ENCODE peak calls at places on chromosomes 13 and 19, in five cellular contexts. L, W, T, J and G are unnamed samples.

GRCh38 chr19:44847144-44848035 is 1.3 kb downstream of the NECTIN2 start:
- DNase-seq in L (peak; percentile 58), W (no peak), T (peak; percentile 51), J (peak; percentile 58), G (peak; percentile 64)

GRCh38 chr13:51635137-51635878 is 51.0 kb downstream of the WDFY2 start:
- DNase-seq in L (no peak), W (no peak), T (peak; percentile 46), J (no peak), G (no peak)

GRCh38 chr13:38713046-38713445 is 26.2 kb downstream of the FREM2 start:
- DNase-seq in L (no peak), W (no peak), T (no peak), J (no peak), G (no peak)

GRCh38 chr19:37304190-37304883 is 66.6 kb upstream of the ZNF527 start:
- DNase-seq in L (no peak), W (no peak), T (peak; percentile 73), J (peak; percentile 21), G (no peak)

GRCh38 chr13:31029129-31029528 is 96.7 kb downstream of the TEX26 start:
- DNase-seq in L (no peak), W (no peak), T (peak; percentile 66), J (no peak), G (no peak)

GRCh38 chr13:99018418-99019180 is 40.7 kb upstream of the DOCK9 start:
- DNase-seq in L (peak; percentile 68), W (no peak), T (no peak), J (no peak), G (no peak)

GRCh38 chr13:23645851-23646250 is 75.6 kb downstream of the TNFRSF19 start:
- DNase-seq in L (no peak), W (no peak), T (no peak), J (no peak), G (no peak)

GRCh38 chr13:51801631-51802099 is 2.3 kb downstream of the DHRS12 start:
- DNase-seq in L (no peak), W (no peak), T (peak; percentile 56), J (no peak), G (peak; percentile 23)

GRCh38 chr13:102597029-102598015 is 536 bp downstream of the TPP2 start:
- DNase-seq in L (peak; percentile 52), W (no peak), T (peak; percentile 64), J (peak; percentile 36), G (no peak)

GRCh38 chr13:44371421-44371820 is 2.2 kb upstream of the SERP2 start:
- DNase-seq in L (no peak), W (no peak), T (no peak), J (no peak), G (no peak)

GRCh38 chr19:46271488-46272197 is 25.2 kb upstream of the HIF3A start:
- DNase-seq in L (peak; percentile 70), W (no peak), T (no peak), J (no peak), G (peak; percentile 87)

GRCh38 chr13:49240017-49240416 is 7.7 kb upstream of the CDADC1 start:
- DNase-seq in L (peak; percentile 46), W (no peak), T (no peak), J (no peak), G (no peak)

GRCh38 chr19:47762151-47762550 is 16.4 kb upstream of the SELENOW start:
- DNase-seq in L (no peak), W (no peak), T (no peak), J (no peak), G (no peak)

GRCh38 chr19:41443813-41444455 is 978 bp downstream of the ERICH4 start:
- DNase-seq in L (no peak), W (no peak), T (no peak), J (peak; percentile 13), G (no peak)

GRCh38 chr13:77329133-77330008 is 2.5 kb upstream of the MYCBP2 start:
- DNase-seq in L (peak; percentile 96), W (peak; percentile 98), T (peak; percentile 78), J (peak; percentile 53), G (peak; percentile 68)

GRCh38 chr13:34435338-34435737 is 506.7 kb upstream of the NBEA start:
- DNase-seq in L (no peak), W (no peak), T (no peak), J (no peak), G (peak; percentile 38)

GRCh38 chr19:39372047-39372802 is 18.7 kb downstream of the PAF1 start:
- DNase-seq in L (peak; percentile 93), W (no peak), T (no peak), J (no peak), G (no peak)

GRCh38 chr19:4266253-4267000 is 12.6 kb upstream of the SHD start:
- DNase-seq in L (no peak), W (no peak), T (no peak), J (peak; percentile 2), G (no peak)

GRCh38 chr19:1131718-1132552 is 28.1 kb downstream of the GPX4 start:
- DNase-seq in L (peak; percentile 88), W (peak; percentile 21), T (no peak), J (peak; percentile 40), G (no peak)

GRCh38 chr13:94395889-94396288 is 83.6 kb downstream of the DCT start:
- DNase-seq in L (no peak), W (no peak), T (no peak), J (peak; percentile 5), G (no peak)

GRCh38 chr13:70043685-70044084 is 63.9 kb upstream of the ATXN8OS start:
- DNase-seq in L (no peak), W (peak; percentile 4), T (no peak), J (no peak), G (no peak)

GRCh38 chr19:18541258-18541991 is 1.9 kb downstream of the FKBP8 start:
- DNase-seq in L (no peak), W (no peak), T (no peak), J (peak; percentile 9), G (no peak)

GRCh38 chr13:72221276-72221962 is 354.4 kb upstream of the DACH1 start:
- DNase-seq in L (no peak), W (no peak), T (no peak), J (peak; percentile 17), G (peak; percentile 24)

GRCh38 chr13:73388586-73388985 is 329.8 kb downstream of the KLF5 start:
- DNase-seq in L (no peak), W (no peak), T (no peak), J (no peak), G (no peak)

GRCh38 chr19:29478578-29479565 is 46.9 kb upstream of the VSTM2B start:
- DNase-seq in L (no peak), W (no peak), T (peak; percentile 58), J (peak; percentile 51), G (peak; percentile 50)

GRCh38 chr13:63287926-63288325 is 1872.3 kb upstream of the PCDH20 start:
- DNase-seq in L (no peak), W (no peak), T (no peak), J (no peak), G (no peak)

DNA sequence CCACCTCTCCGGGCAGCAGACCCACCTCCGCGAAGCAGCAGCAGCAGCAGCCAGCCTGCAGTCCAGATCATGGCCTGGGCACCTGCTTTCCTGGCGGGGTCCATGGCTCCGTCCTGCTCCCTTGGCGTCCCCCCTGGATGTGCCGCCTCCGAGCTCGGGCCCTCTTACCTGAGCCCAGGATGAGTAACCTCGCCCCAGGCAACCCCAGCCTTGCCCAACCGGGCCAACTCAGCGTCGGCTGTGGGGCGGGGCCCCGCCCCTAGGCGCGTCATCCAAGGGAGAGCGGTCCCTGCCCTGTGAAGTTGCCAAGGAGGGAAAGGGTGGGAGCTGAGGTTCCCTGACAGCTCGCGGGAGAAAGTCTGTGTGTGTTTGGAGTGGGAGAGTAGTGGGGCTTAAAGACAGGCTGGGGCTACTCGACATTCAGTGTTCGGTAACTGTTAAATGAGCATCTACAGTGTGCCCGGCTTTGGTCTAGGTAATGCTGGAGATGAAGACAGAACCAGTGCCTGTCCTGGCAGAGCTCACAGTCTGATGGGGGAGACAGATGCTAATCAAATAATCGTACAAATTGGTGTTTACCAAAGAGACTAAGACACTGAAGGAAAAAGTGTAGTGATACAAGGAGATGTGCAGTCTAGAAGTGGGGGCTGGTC is at the start of gene LYPD3:
- DNase-seq in L (peak; percentile 31), W (no peak), T (no peak), J (peak; percentile 39), G (no peak)
- TF ChIP-seq RCOR1 in L (no peak), W (no peak), T (no peak), J (no peak), G (no peak)

GRCh38 chr13:26949701-26950345 is 189.2 kb upstream of the GPR12 start:
- DNase-seq in L (no peak), W (no peak), T (peak; percentile 36), J (no peak), G (no peak)

GRCh38 chr13:26943748-26944147 is 183.2 kb upstream of the GPR12 start:
- DNase-seq in L (no peak), W (no peak), T (no peak), J (no peak), G (no peak)

GRCh38 chr13:26950546-26950945 is 190.0 kb upstream of the GPR12 start:
- DNase-seq in L (no peak), W (no peak), T (no peak), J (no peak), G (no peak)

GRCh38 chr13:26948353-26948752 is 187.8 kb upstream of the GPR12 start:
- DNase-seq in L (no peak), W (no peak), T (no peak), J (no peak), G (no peak)

GRCh38 chr13:26946675-26947342 is 186.2 kb upstream of the GPR12 start:
- DNase-seq in L (peak; percentile 73), W (peak; percentile 16), T (peak; percentile 48), J (peak; percentile 39), G (peak; percentile 50)
- TF ChIP-seq RCOR1 in L (no peak), W (no peak), T (no peak), J (no peak), G (no peak)

GRCh38 chr13:28121224-28121623 is 17.1 kb upstream of the PAN3 start:
- DNase-seq in L (no peak), W (no peak), T (no peak), J (no peak), G (no peak)

GRCh38 chr13:28116736-28117135 is 16.4 kb upstream of the FLT3 start:
- DNase-seq in L (no peak), W (no peak), T (no peak), J (no peak), G (no peak)

GRCh38 chr13:28120317-28120716 is 18.0 kb upstream of the PAN3 start:
- DNase-seq in L (no peak), W (no peak), T (no peak), J (no peak), G (no peak)

GRCh38 chr13:28117689-28118377 is 17.5 kb upstream of the FLT3 start:
- DNase-seq in L (no peak), W (no peak), T (no peak), J (no peak), G (no peak)
- TF ChIP-seq RCOR1 in L (no peak), W (no peak), T (no peak), J (no peak), G (no peak)

GRCh38 chr19:16849168-16849567 is 20.0 kb downstream of the SIN3B start:
- DNase-seq in L (peak; percentile 62), W (no peak), T (no peak), J (no peak), G (peak; percentile 58)
- TF ChIP-seq RCOR1 in L (no peak), W (no peak), T (no peak), J (no peak), G (no peak)